ENCODE peak calls at places on chromosomes 7 and 10, in ten cellular contexts. P is Peyer's patch; C is MM.1S; D is heart left ventricle; Q is left ventricle myocardium inferior; I is transverse colon; N is psoas muscle; U is hepatocyte; A is tibial nerve; T is CD8-positive, alpha-beta T cell. E is an unnamed sample.

GRCh38 chr7:46206474-46207060 is 285.5 kb upstream of the IGFBP3 start:
- DNase-seq in P (no peak), C (peak; percentile 48), D (no peak), Q (no peak), I (no peak), N (no peak), U (no peak), A (no peak), T (no peak), E (no peak)

GRCh38 chr10:29481906-29482440 is 152.8 kb downstream of the SVIL start:
- DNase-seq in P (no peak), C (no peak), D (no peak), Q (no peak), I (no peak), N (peak; percentile 4), U (no peak), A (no peak), T (no peak), E (peak; percentile 70)

GRCh38 chr10:52568309-52568708 is 204.3 kb downstream of the MBL2 start:
- DNase-seq in P (no peak), C (no peak), D (no peak), Q (no peak), I (no peak), N (no peak), U (no peak), A (no peak), T (no peak), E (no peak)

GRCh38 chr7:22563621-22564241 is 63.7 kb upstream of the STEAP1B start:
- DNase-seq in P (no peak), C (no peak), D (peak; percentile 36), Q (no peak), I (no peak), N (no peak), U (no peak), A (no peak), T (no peak), E (no peak)

GRCh38 chr7:30817060-30817770 is 46.0 kb downstream of the MINDY4 start:
- DNase-seq in P (no peak), C (no peak), D (no peak), Q (no peak), I (no peak), N (no peak), U (no peak), A (no peak), T (no peak), E (peak; percentile 9)

GRCh38 chr7:20287317-20287716 is 43.4 kb upstream of the ITGB8 start:
- DNase-seq in P (no peak), C (peak; percentile 28), D (no peak), Q (no peak), I (no peak), N (no peak), U (no peak), A (no peak), T (no peak), E (no peak)

GRCh38 chr7:137930616-137931015 is 71.3 kb downstream of the CREB3L2 start:
- DNase-seq in P (no peak), C (no peak), D (no peak), Q (no peak), I (no peak), N (no peak), U (no peak), A (no peak), T (no peak), E (peak; percentile 62)

GRCh38 chr10:59561397-59562121 is 148.1 kb downstream of the SLC16A9 start:
- DNase-seq in P (no peak), C (no peak), D (no peak), Q (no peak), I (no peak), N (no peak), U (no peak), A (no peak), T (no peak), E (peak; percentile 33)

GRCh38 chr10:116669832-116670644 is 49.3 kb downstream of the PNLIPRP2 start:
- DNase-seq in P (peak; percentile 57), C (no peak), D (no peak), Q (no peak), I (peak; percentile 47), N (no peak), U (peak; percentile 87), A (no peak), T (no peak), E (no peak)

GRCh38 chr7:36147361-36147760 is 5.7 kb upstream of the EEPD1 start:
- DNase-seq in P (no peak), C (no peak), D (no peak), Q (no peak), I (no peak), N (no peak), U (no peak), A (no peak), T (no peak), E (no peak)

GRCh38 chr10:96622330-96622729 is 35.5 kb upstream of the TM9SF3 start:
- DNase-seq in P (no peak), C (no peak), D (no peak), Q (no peak), I (no peak), N (no peak), U (no peak), A (no peak), T (no peak), E (no peak)
- H3K4me1 ChIP-seq in P (peaks cover 6% of the 10 kb centered on the region), C (no peaks in the 10 kb centered on the region), D (peaks cover 30% of the 10 kb centered on the region), Q (peaks cover 40% of the 10 kb centered on the region), I (peaks cover 10% of the 10 kb centered on the region), N (peaks cover 8% of the 10 kb centered on the region), U (peaks cover 9% of the 10 kb centered on the region), A (no peaks in the 10 kb centered on the region), T (no peaks in the 10 kb centered on the region), E (peaks cover 23% of the 10 kb centered on the region)

GRCh38 chr7:155722118-155722517 is 77.7 kb downstream of the RBM33 start:
- DNase-seq in P (no peak), C (no peak), D (no peak), Q (no peak), I (no peak), N (no peak), U (no peak), A (no peak), T (no peak), E (no peak)

GRCh38 chr7:155722936-155723335 is 78.5 kb downstream of the RBM33 start:
- DNase-seq in P (no peak), C (no peak), D (no peak), Q (no peak), I (no peak), N (no peak), U (no peak), A (no peak), T (no peak), E (no peak)

GRCh38 chr7:155727616-155728015 is 83.2 kb downstream of the RBM33 start:
- DNase-seq in P (no peak), C (no peak), D (no peak), Q (no peak), I (no peak), N (no peak), U (no peak), A (no peak), T (no peak), E (no peak)

GRCh38 chr7:155728116-155728515 is 83.7 kb downstream of the RBM33 start:
- DNase-seq in P (no peak), C (no peak), D (peak; percentile 43), Q (no peak), I (no peak), N (no peak), U (no peak), A (no peak), T (no peak), E (no peak)

GRCh38 chr7:155725073-155725346 is 80.5 kb downstream of the RBM33 start:
- DNase-seq in P (no peak), C (no peak), D (no peak), Q (no peak), I (no peak), N (no peak), U (no peak), A (no peak), T (no peak), E (no peak)
- H3K4me3 ChIP-seq in P (no peak overlapping the region), C (no peak overlapping the region), D (no peak overlapping the region), Q (no peak overlapping the region), I (no peak overlapping the region), N (no peak overlapping the region), U (no peak overlapping the region), A (no peak overlapping the region), T (no peak overlapping the region), E (no peak overlapping the region)

DNA sequence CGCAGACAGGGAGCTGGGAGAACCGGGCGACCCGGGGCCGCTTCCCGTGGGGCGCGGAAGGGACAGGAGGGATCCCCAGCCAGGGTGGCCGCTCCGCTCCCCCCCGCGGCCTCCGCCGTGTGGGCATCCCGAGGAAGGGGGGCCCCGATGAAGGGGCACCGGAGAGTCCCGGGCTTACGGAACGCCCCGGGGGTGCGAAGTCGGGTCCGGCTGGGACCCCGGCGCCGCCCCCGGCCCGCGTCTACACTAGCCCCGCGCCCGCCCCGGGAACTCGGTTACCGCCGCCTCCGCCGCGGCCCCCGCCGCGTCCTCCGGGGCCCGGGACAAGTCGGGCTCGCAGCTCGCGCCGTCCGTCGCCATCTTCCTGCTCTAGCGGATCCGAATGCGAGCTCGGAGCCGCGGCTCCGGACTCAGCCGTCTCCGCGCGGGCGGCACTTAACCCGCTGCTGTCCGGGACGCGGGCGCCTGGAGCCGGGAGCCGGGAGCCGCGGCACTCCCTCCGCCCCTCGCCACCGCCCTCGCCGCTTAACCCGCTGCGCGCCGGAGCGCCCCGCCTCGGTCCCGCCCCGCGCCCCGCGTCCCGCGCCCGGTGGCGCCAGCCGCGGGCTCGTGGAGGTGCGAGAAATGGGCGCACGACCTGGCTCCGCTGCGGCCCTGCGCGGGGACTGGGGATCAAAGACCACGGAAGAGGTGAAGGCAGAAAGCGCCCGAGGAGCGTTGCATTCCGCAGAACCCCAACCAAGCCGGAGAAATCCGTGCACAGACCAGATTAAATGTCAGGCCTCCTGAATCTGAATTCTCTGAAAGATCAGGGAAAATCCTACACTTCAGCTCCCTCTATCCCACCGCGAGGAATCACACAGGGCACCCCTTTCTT is at the start of gene CTTNBP2:
- DNase-seq in P (peak; percentile 57), C (peak; percentile 63), D (peak; percentile 45), Q (peak; percentile 63), I (peak; percentile 47), N (peak; percentile 72), U (peak; percentile 78), A (peak; percentile 23), T (no peak), E (peak; percentile 62)
- TF ChIP-seq CTCF in P (no peak), C (no peak), D (no peak), Q (no peak), I (no peak), N (no peak), U (peak; percentile 7), A (no peak), T (no peak), E (no peak)

GRCh38 chr10:62080905-62081304 is 179.4 kb downstream of the ARID5B start:
- DNase-seq in P (no peak), C (no peak), D (no peak), Q (no peak), I (no peak), N (no peak), U (no peak), A (no peak), T (no peak), E (no peak)
- H3K4me1 ChIP-seq in P (peaks cover 44% of the 10 kb centered on the region), C (peaks cover 12% of the 10 kb centered on the region), D (peaks cover 88% of the 10 kb centered on the region), Q (peaks cover 91% of the 10 kb centered on the region), I (peaks cover 52% of the 10 kb centered on the region), N (peaks cover 88% of the 10 kb centered on the region), U (peaks cover 52% of the 10 kb centered on the region), A (peaks cover 71% of the 10 kb centered on the region), T (peaks cover 24% of the 10 kb centered on the region), E (peaks cover 20% of the 10 kb centered on the region)

DNA sequence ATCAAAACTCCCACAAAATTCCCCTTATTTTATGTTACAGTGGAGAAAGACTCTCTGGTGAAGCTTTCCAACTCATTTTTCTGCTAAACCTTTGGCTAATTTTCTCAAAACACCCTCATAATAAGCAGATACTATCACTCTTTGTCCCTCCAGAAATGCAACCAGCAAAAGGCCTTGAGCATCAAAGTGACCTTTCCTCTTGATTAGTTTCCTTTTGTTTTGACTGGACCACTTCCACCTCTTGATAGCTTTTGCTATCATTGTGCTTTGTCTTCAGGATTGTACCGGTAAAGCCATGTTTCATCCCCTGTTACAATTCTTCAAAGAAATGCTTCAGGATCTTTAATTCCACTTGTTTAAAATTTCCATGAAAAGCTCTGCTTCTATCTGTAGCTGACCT is 115.1 kb upstream of the SLC13A1 start:
- DNase-seq in P (no peak), C (no peak), D (no peak), Q (no peak), I (no peak), N (no peak), U (no peak), A (no peak), T (no peak), E (no peak)
- H3K4me3 ChIP-seq in P (no peak overlapping the region), C (no peak overlapping the region), D (no peak overlapping the region), Q (no peak overlapping the region), I (no peak overlapping the region), N (no peak overlapping the region), U (no peak overlapping the region), A (no peak overlapping the region), T (no peak overlapping the region), E (no peak overlapping the region)

E was measured in adrenal gland.